ENCODE peak calls at places on chromosome 4, in seven cellular contexts. S is A549, I is fibroblast of pulmonary artery, Z is heart right ventricle, R is ascending aorta, G is left ventricle myocardium inferior, A is hepatocyte. L is an unnamed sample.

GRCh38 chr4:118974758-118975157 is 86.1 kb downstream of the SYNPO2 start:
- DNase-seq in Z (no peak), R (no peak), A (no peak), S (no peak), I (peak), G (no peak), L (peak)

GRCh38 chr4:59834943-59835342 is 1365.2 kb upstream of the ADGRL3 start:
- DNase-seq in A (no peak), Z (no peak), I (no peak), R (no peak), G (no peak), S (no peak), L (no peak)

GRCh38 chr4:110062166-110062565 is 136.2 kb downstream of the ELOVL6 start:
- DNase-seq in Z (no peak), A (no peak), G (no peak), R (no peak), I (no peak), S (no peak), L (no peak)

GRCh38 chr4:42048394-42048793 is 58.1 kb downstream of the SLC30A9 start:
- DNase-seq in I (peak), R (no peak), S (peak), A (no peak), Z (no peak), G (no peak), L (peak)

GRCh38 chr4:63348735-63349673 is 1060.2 kb downstream of the TECRL start:
- DNase-seq in A (no peak), S (no peak), Z (no peak), I (no peak), R (no peak), G (no peak), L (no peak)

GRCh38 chr4:86306816-86307215 is 53.0 kb downstream of the MAPK10 start:
- DNase-seq in A (no peak), I (peak), S (no peak), G (no peak), Z (no peak), R (no peak), L (peak)

GRCh38 chr4:6245246-6246169 is 24.1 kb upstream of the WFS1 start:
- DNase-seq in R (no peak), S (no peak), A (peak), I (no peak), Z (no peak), G (peak), L (no peak)

GRCh38 chr4:77701111-77701510 is 95.5 kb downstream of the CXCL13 start:
- DNase-seq in S (no peak), Z (no peak), R (no peak), G (no peak), A (no peak), I (no peak), L (no peak)

GRCh38 chr4:151415978-151416377 is 7.0 kb downstream of the FHIP1A start:
- DNase-seq in A (no peak), Z (no peak), R (no peak), G (no peak), I (peak), S (no peak), L (peak)

GRCh38 chr4:102453827-102454226 is 47.3 kb upstream of the NFKB1 start:
- DNase-seq in S (no peak), Z (no peak), G (no peak), A (no peak), R (no peak), I (no peak), L (no peak)

GRCh38 chr4:153204247-153205027 is at the start of gene TRIM2:
- DNase-seq in G (peak), S (no peak), R (no peak), I (peak), Z (peak), A (peak), L (peak)

GRCh38 chr4:153206534-153206933 is 2.3 kb downstream of the TRIM2 start:
- DNase-seq in G (no peak), R (no peak), Z (no peak), S (no peak), I (no peak), A (no peak), L (no peak)

GRCh38 chr4:153205757-153206156 is 1.5 kb downstream of the TRIM2 start:
- DNase-seq in A (peak), G (no peak), R (no peak), S (no peak), I (no peak), Z (no peak), L (peak)

GRCh38 chr4:153207027-153207426 is 2.8 kb downstream of the TRIM2 start:
- DNase-seq in G (no peak), S (no peak), I (no peak), R (no peak), A (no peak), Z (no peak), L (no peak)

DNA sequence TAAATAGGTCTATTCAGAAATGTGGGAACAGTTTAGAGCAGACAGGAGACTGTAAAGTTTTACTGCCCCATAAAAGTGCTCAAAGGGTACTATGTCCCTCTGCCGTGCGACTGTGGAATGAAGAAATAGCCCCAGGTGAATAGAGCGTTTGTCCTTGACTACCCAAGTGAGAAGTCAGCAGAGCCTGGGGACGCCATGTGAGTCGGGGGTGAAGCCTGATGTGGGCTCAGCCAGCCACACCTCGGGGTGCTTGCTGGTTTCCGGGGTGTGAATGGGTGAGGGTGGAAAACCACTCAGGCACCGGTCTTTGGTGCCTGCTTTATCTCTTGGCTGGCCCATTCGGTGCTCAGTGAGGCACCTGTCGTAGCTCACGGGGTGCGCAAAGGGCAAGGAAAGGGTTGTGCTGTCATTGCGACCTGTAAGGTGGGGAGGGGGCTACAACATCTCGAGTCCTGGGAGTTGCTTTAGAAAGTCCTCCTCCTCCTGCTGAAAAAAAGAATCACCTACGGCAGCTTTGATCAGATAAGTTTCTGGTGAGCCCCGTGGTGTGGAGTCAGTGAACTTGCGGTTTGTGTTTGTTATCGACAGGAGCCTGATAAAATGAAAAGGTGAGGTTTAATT is 895 bp downstream of the TRIM2 start:
- DNase-seq in R (no peak), S (no peak), A (peak), I (no peak), Z (no peak), G (no peak), L (no peak)
- H3K4me3 ChIP-seq in R (no peak), S (no peak), A (peak), I (peak), Z (peak), G (peak), L (no peak)

GRCh38 chr4:138671106-138671505 is 344.5 kb upstream of the NOCT start:
- DNase-seq in A (no peak), R (no peak), S (no peak), I (no peak), Z (no peak), G (no peak), L (no peak)
- TF ChIP-seq CTCF in A (no peak), R (no peak), S (no peak), I (no peak), Z (no peak), G (no peak), L (no peak)

GRCh38 chr4:9894604-9895361 is 113.3 kb downstream of the DRD5 start:
- DNase-seq in G (no peak), S (no peak), Z (no peak), R (no peak), A (no peak), I (no peak), L (no peak)
- H3K4me3 ChIP-seq in G (no peak), S (no peak), Z (no peak), R (no peak), A (no peak), I (no peak), L (no peak)

DNA sequence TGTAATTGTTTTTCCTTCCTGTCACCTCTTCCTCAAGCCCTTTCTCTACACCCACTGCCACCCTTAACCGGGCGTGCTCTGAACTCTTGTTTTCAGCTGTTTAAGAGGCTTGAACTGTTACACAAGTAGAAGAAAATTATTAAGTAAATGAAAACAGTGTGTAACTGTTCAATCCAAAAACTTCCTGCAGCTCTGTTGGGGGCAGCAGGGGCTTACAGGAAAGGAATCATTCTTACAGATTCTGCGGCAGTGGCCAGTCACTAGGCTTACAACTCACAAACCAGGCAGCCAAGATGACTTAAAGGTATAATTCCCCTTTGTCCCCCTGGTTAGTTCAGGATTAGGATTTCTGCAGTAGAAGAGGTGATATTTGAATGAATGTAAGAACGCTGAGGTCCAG is 70.2 kb upstream of the ETNPPL start:
- DNase-seq in A (peak), S (peak), G (no peak), R (no peak), Z (no peak), I (peak), L (peak)
- TF ChIP-seq CTCF in A (peak), S (no peak), G (no peak), R (no peak), Z (no peak), I (peak), L (peak)

GRCh38 chr4:4680758-4681157 is 138.9 kb upstream of the STX18 start:
- DNase-seq in G (no peak), Z (no peak), S (no peak), A (no peak), I (no peak), R (no peak), L (no peak)

GRCh38 chr4:4675636-4676035 is 133.8 kb upstream of the STX18 start:
- DNase-seq in G (no peak), Z (no peak), A (no peak), I (no peak), R (no peak), S (no peak), L (no peak)

GRCh38 chr4:4675051-4675581 is 133.3 kb upstream of the STX18 start:
- DNase-seq in R (no peak), A (no peak), Z (no peak), I (no peak), S (no peak), G (no peak), L (no peak)

GRCh38 chr4:4680243-4680642 is 138.4 kb upstream of the STX18 start:
- DNase-seq in G (no peak), I (no peak), R (no peak), S (no peak), Z (no peak), A (no peak), L (no peak)

DNA sequence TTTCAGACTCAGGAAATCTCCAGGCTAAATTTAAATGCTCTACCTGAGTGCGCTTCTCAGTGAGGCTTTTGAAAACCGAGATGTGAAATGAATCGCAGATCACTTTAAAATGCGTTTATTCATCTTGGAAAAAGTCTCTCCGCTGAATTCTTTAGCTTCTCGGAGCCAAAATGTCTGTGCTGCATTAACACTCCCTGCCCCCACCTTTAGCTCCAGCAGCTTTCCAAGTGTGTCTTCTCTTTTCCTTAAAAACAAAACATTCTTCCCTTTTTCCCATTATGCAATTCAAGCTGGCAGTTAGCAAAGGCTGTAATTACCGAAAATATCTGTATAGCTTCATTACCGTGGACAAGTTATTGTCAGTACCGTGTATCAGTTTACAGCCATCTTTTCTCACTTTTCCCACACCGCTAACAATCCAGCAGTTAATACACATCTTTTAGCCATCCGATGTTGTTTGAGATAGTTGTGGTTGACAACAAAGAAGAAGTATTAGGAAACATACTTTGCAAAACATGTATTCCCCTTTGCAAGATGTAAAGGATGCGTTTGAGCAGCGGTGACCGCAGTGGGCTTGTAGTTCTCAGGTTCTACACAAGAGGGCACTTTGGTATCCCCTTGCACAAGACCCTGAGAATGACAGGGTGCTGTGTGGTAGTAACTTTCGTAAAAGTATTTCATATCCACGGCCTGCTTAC is 136.1 kb upstream of the STX18 start:
- DNase-seq in G (no peak), R (no peak), A (peak), S (peak), I (peak), Z (peak), L (peak)
- H3K4me3 ChIP-seq in G (peak), R (peak), A (no peak), S (no peak), I (peak), Z (no peak), L (peak)

GRCh38 chr4:161762796-161763195 is 401.0 kb downstream of the FSTL5 start:
- DNase-seq in R (no peak), I (peak), S (peak), Z (no peak), G (no peak), A (no peak), L (peak)
- TF ChIP-seq CTCF in R (no peak), I (no peak), S (no peak), Z (no peak), G (no peak), A (no peak), L (no peak)

DNA sequence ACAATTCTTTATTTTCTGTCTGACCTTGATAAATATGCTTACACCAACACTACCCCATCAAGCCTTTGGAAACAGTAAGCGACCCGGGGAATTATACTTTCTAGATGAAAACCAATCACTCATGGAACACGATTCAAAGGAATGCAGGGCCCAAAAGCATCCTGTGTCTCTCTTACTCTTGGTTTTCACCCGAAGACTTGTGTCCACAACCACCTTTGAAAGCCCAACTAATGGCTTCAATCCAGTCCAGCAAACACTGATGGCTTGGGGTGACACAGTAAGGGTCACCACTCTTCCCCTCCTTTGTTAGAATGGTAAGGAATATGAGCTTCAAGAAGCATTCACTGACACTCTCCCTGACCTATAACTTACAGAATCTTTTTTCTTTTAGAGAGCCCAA is 1.6 kb downstream of the CBR4 start:
- DNase-seq in G (no peak), A (no peak), I (no peak), R (no peak), S (no peak), Z (no peak), L (no peak)
- H3K4me3 ChIP-seq in G (peak), A (no peak), I (peak), R (peak), S (peak), Z (peak), L (peak)

GRCh38 chr4:56671373-56671772 is 9.7 kb downstream of the HOPX start:
- DNase-seq in A (no peak), I (no peak), R (no peak), Z (no peak), G (no peak), S (no peak), L (no peak)

GRCh38 chr4:56662782-56663468 is 18.2 kb downstream of the HOPX start:
- DNase-seq in A (no peak), G (no peak), R (no peak), I (no peak), Z (no peak), S (no peak), L (no peak)

GRCh38 chr4:56671860-56672259 is 9.2 kb downstream of the HOPX start:
- DNase-seq in S (no peak), I (peak), R (no peak), G (no peak), Z (no peak), A (no peak), L (no peak)

GRCh38 chr4:56666279-56666678 is 14.8 kb downstream of the HOPX start:
- DNase-seq in S (no peak), Z (no peak), A (no peak), R (no peak), I (no peak), G (no peak), L (peak)

GRCh38 chr4:56668267-56668666 is 12.8 kb downstream of the HOPX start:
- DNase-seq in G (no peak), A (no peak), Z (no peak), S (peak), R (no peak), I (no peak), L (no peak)
- TF ChIP-seq CTCF in G (peak), A (peak), Z (no peak), S (no peak), R (no peak), I (peak), L (peak)

GRCh38 chr4:152529880-152530279 is 6.0 kb downstream of the FBXW7 start:
- DNase-seq in Z (no peak), R (no peak), G (no peak), S (no peak), I (no peak), A (no peak), L (no peak)

GRCh38 chr4:152534541-152535231 is 1.2 kb downstream of the FBXW7 start:
- DNase-seq in A (peak), Z (peak), R (no peak), G (peak), I (peak), S (no peak), L (peak)

GRCh38 chr4:152530600-152530999 is 5.3 kb downstream of the FBXW7 start:
- DNase-seq in S (no peak), G (no peak), Z (no peak), R (no peak), A (no peak), I (no peak), L (no peak)

GRCh38 chr4:152528060-152528459 is 7.8 kb downstream of the FBXW7 start:
- DNase-seq in G (no peak), R (no peak), S (no peak), Z (no peak), I (no peak), A (no peak), L (no peak)

GRCh38 chr4:152531479-152531878 is 4.4 kb downstream of the FBXW7 start:
- DNase-seq in G (no peak), R (no peak), A (no peak), I (no peak), S (no peak), Z (no peak), L (no peak)
- H3K4me3 ChIP-seq in G (no peak), R (no peak), A (no peak), I (no peak), S (no peak), Z (no peak), L (no peak)

DNA sequence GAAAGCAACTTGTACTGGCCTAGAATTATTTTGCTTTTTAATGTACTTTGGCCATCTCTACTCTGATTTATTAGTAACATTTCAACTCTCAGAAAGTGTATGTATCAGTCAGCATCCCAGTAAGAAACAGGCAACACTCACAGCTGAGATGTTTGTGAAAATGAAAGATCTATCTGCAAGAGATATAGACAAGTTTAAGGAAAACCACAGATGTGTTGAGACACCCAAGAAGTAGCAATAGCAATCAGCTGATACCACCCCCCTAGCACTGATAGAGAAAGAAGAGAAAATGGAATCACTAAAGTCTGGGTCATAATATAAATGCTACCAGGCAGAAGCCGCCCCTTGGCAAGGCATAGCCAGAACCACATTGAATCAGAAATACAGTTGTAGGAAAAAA is 372.0 kb downstream of the ARAP2 start:
- DNase-seq in A (no peak), Z (no peak), R (no peak), I (no peak), G (no peak), S (no peak), L (no peak)
- TF ChIP-seq CTCF in A (no peak), Z (no peak), R (no peak), I (no peak), G (no peak), S (no peak), L (no peak)